ENCODE peak calls at places on chromosome 15, in nine cellular contexts. H is endodermal cell; C is nephron progenitor cell; V is ovary; W is H9; D is CD4-positive, alpha-beta T cell; P is progenitor cell of endocrine pancreas; K is fibroblast of pulmonary artery; A is CD8-positive, alpha-beta T cell. O is an unnamed sample.

GRCh38 chr15:73873889-73874511 is 636 bp downstream of the TBC1D21 start:
- DNase-seq in V (no peak), P (no peak), W (peak; percentile 24), C (peak; percentile 31), H (peak; percentile 65), A (no peak), K (peak; percentile 77), D (no peak), O (no peak)

GRCh38 chr15:25565470-25566264 is 126.8 kb upstream of the UBE3A start:
- DNase-seq in V (no peak), C (no peak), A (no peak), P (no peak), D (no peak), H (no peak), W (no peak), K (no peak), O (no peak)

GRCh38 chr15:40097968-40098476 is 10.7 kb downstream of the BMF start:
- DNase-seq in W (no peak), P (no peak), V (no peak), D (no peak), C (no peak), H (peak; percentile 66), A (no peak), K (no peak), O (no peak)

GRCh38 chr15:37751401-37751800 is 183.0 kb upstream of the TMCO5A start:
- DNase-seq in A (no peak), H (no peak), D (no peak), C (no peak), W (no peak), V (no peak), P (no peak), K (no peak), O (no peak)

GRCh38 chr15:34620814-34621213 is 37.4 kb upstream of the GOLGA8B start:
- DNase-seq in W (no peak), C (no peak), D (no peak), A (no peak), K (no peak), V (no peak), H (no peak), P (no peak), O (no peak)

GRCh38 chr15:86915811-86916331 is 836.2 kb downstream of the AGBL1 start:
- DNase-seq in H (peak; percentile 75), P (no peak), D (no peak), K (peak; percentile 58), W (peak; percentile 55), V (no peak), C (peak; percentile 29), A (no peak), O (no peak)

GRCh38 chr15:68052431-68052830 is 1.7 kb upstream of the PIAS1 start:
- DNase-seq in P (no peak), K (no peak), D (no peak), A (no peak), C (no peak), V (no peak), H (no peak), W (no peak), O (no peak)

GRCh38 chr15:32957219-32957618 is 237.3 kb downstream of the FMN1 start:
- DNase-seq in D (no peak), W (no peak), A (no peak), K (no peak), C (no peak), H (no peak), V (no peak), P (no peak), O (no peak)

GRCh38 chr15:55106155-55106554 is 90.6 kb downstream of the RSL24D1 start:
- DNase-seq in C (no peak), K (no peak), H (no peak), A (no peak), V (no peak), D (no peak), W (no peak), P (no peak), O (no peak)

GRCh38 chr15:56052389-56053045 is 59.1 kb upstream of the NEDD4 start:
- DNase-seq in A (no peak), P (no peak), K (peak; percentile 73), W (no peak), D (no peak), H (no peak), V (no peak), C (no peak), O (no peak)

GRCh38 chr15:90907838-90908507 is 4.9 kb downstream of the MAN2A2 start:
- DNase-seq in A (no peak), H (no peak), D (no peak), C (no peak), K (no peak), P (no peak), W (no peak), V (no peak), O (no peak)

GRCh38 chr15:99603828-99604227 is 38.0 kb downstream of the MEF2A start:
- DNase-seq in A (no peak), H (no peak), W (no peak), V (no peak), C (no peak), P (no peak), D (no peak), K (peak; percentile 35), O (no peak)

GRCh38 chr15:101570238-101570637 is 80.7 kb upstream of the PCSK6 start:
- DNase-seq in H (no peak), P (no peak), K (no peak), V (no peak), W (no peak), A (no peak), D (no peak), C (no peak), O (no peak)

DNA sequence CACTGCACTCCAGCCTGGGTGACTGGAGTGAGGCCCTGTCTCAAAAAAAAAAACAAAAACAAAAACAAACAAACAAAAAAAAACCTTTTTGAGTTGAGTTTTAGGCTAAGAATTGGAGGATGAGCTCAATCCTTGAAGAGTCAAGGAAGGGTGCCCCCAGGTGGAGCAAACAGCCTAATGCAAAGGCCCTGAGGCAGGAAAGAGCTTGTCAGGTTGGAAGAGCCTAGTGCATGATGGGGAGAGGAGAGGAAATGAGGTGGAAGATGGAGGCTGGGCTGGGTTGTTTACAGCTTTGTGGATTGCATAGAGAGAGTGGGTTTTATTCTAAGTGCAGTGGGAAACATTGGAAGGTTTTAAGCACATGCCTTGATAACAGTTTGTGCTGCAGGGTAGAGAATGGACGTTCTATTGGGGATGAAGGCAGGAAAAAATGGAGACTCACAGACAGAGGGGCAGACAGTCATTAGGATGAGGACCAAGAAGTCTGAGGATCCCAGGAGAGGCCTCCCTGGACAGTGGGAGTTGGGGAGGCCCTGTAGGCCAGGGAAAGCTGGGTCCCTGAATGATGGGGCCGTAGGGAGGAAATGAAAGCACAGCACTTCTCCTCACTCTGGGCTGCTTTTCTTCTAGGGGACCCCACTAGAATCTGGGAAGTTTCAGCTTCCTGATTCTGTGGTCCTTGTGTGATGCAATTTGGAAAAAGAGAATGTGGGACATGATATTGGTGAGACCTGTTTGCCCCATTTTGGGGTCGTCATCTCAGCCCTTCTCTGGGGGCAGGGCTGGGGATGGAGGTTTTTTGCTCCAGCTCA is 1.9 kb upstream of the SNX22 start:
- DNase-seq in K (no peak), C (no peak), V (no peak), P (no peak), A (no peak), D (no peak), H (peak; percentile 79), W (peak; percentile 64), O (no peak)
- TF ChIP-seq CTCF in K (peak; percentile 12), C (no peak), V (no peak), P (no peak), A (no peak), D (no peak), H (peak; percentile 54), W (peak; percentile 56), O (no peak)

DNA sequence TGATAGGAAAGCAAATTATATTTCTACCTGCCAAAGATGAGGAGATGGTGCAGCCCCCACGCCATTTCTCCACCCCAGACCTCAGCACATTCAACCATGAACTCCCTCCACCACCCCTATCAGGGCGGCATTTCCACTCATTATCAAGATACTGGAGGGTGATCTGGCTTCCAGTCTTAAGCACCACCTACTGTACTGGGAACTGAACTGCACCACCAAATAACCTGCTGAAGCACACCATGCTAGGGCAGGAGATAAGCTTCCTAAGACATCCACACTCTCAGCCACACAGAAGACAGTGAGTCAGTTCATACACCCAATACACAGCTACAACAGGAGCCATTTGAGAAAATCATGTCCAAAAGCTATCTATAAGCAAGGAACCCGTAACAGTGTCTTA is 98.8 kb downstream of the FGF7 start:
- DNase-seq in K (peak; percentile 36), H (peak; percentile 48), V (no peak), A (no peak), D (no peak), P (no peak), W (no peak), C (no peak), O (no peak)
- TF ChIP-seq CTCF in K (peak; percentile 29), H (peak; percentile 52), V (no peak), A (no peak), D (no peak), P (peak; percentile 10), W (peak; percentile 35), C (no peak), O (no peak)

GRCh38 chr15:97875513-97876285 is 84.8 kb upstream of the ARRDC4 start:
- DNase-seq in H (peak; percentile 76), W (peak; percentile 59), P (no peak), A (no peak), C (no peak), K (no peak), V (no peak), D (no peak), O (no peak)
- TF ChIP-seq CTCF in H (peak; percentile 63), W (peak; percentile 15), P (no peak), A (no peak), C (no peak), K (no peak), V (no peak), D (no peak), O (no peak)

GRCh38 chr15:77098572-77098971 is 27.7 kb upstream of the TSPAN3 start:
- DNase-seq in H (no peak), P (no peak), W (no peak), D (no peak), K (no peak), V (no peak), A (no peak), C (no peak), O (no peak)

GRCh38 chr15:77099741-77100463 is 29.0 kb upstream of the TSPAN3 start:
- DNase-seq in H (no peak), P (no peak), K (no peak), C (no peak), D (no peak), V (no peak), A (no peak), W (no peak), O (no peak)

GRCh38 chr15:77107531-77108355 is 36.8 kb upstream of the TSPAN3 start:
- DNase-seq in V (peak; percentile 62), P (peak; percentile 34), H (peak; percentile 90), A (no peak), W (peak; percentile 79), D (peak; percentile 10), C (peak; percentile 67), K (peak; percentile 73), O (no peak)

GRCh38 chr15:77107068-77107467 is 36.2 kb upstream of the TSPAN3 start:
- DNase-seq in V (peak; percentile 42), H (no peak), A (no peak), D (no peak), P (no peak), W (no peak), C (no peak), K (peak; percentile 52), O (no peak)

DNA sequence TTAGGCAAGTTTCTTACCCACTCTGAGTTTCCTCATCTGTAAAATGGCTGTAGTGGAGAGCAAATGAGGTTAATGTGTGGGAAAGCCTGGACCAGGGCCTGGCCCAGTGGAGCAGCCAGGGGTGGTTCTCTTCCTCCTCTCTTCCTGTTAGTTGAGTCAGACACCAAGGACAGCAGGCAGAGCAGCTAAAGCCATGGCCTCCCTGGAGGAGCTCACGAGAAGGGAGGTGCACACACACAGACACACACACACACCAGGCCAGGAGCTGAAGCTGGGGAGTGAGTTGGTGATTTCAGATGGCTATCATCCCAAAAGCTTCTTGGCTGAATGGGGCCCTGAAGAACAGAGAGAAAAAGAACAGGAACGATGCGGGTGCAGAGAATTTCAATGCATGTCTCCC is 33.2 kb upstream of the TSPAN3 start:
- DNase-seq in C (no peak), H (no peak), V (no peak), W (no peak), D (no peak), A (no peak), K (peak; percentile 65), P (no peak), O (no peak)
- TF ChIP-seq CTCF in C (no peak), H (no peak), V (no peak), W (no peak), D (no peak), A (no peak), K (no peak), P (no peak), O (no peak)